ENCODE peak calls at places on chromosomes 6 and 20, in four cellular contexts. K is neuronal stem cell, E is suprapubic skin, Y is SJSA1. P is an unnamed sample. For H3K4me1, the result is how much of the 10 kb centered on the place peaks cover.

GRCh38 chr6:5028921-5029320 is 25.1 kb upstream of the RPP40 start:
- DNase-seq in K (no peak), E (no peak), Y (no peak), P (no peak)

GRCh38 chr6:10237284-10238043 is 177.4 kb downstream of the TFAP2A start:
- DNase-seq in K (no peak), E (no peak), Y (peak), P (no peak)

GRCh38 chr6:54135665-54136370 is 24.6 kb downstream of the MLIP start:
- DNase-seq in K (no peak), E (no peak), Y (no peak), P (no peak)

GRCh38 chr6:36840471-36841461 is 1.5 kb upstream of the CPNE5 start:
- DNase-seq in K (no peak), E (no peak), Y (no peak), P (no peak)

GRCh38 chr20:58709013-58709702 is 16.6 kb downstream of the NPEPL1 start:
- DNase-seq in K (no peak), E (peak), Y (peak), P (no peak)

GRCh38 chr6:71028236-71028876 is 71.5 kb upstream of the B3GAT2 start:
- DNase-seq in K (no peak), E (no peak), Y (no peak), P (no peak)

GRCh38 chr6:37104935-37105781 is 64.8 kb upstream of the PIM1 start:
- DNase-seq in K (no peak), E (no peak), Y (no peak), P (no peak)

GRCh38 chr6:122730775-122731386 is 48.6 kb upstream of the FABP7 start:
- DNase-seq in K (peak), E (no peak), Y (no peak), P (no peak)

GRCh38 chr20:36344517-36345132 is 38.5 kb downstream of the DLGAP4 start:
- DNase-seq in K (peak), E (no peak), Y (no peak), P (no peak)

GRCh38 chr6:56890683-56891429 is 64.1 kb upstream of the BEND6 start:
- DNase-seq in K (no peak), E (no peak), Y (peak), P (no peak)

GRCh38 chr6:146546440-146546839 is 2.8 kb downstream of the RAB32 start:
- DNase-seq in K (no peak), E (no peak), Y (no peak), P (no peak)

GRCh38 chr6:327538-328183 is 35.4 kb downstream of the DUSP22 start:
- DNase-seq in K (no peak), E (no peak), Y (no peak), P (no peak)

GRCh38 chr6:38262609-38263008 is 377.1 kb downstream of the BTBD9 start:
- DNase-seq in K (no peak), E (no peak), Y (no peak), P (no peak)
- H3K4me1 ChIP-seq in K (under half), E (under half), Y (half or more), P (under half)

GRCh38 chr6:8441452-8441851 is 6.1 kb upstream of the SLC35B3 start:
- DNase-seq in K (no peak), E (no peak), Y (no peak), P (no peak)
- H3K4me1 ChIP-seq in K (under half), E (under half), Y (under half), P (under half)

DNA sequence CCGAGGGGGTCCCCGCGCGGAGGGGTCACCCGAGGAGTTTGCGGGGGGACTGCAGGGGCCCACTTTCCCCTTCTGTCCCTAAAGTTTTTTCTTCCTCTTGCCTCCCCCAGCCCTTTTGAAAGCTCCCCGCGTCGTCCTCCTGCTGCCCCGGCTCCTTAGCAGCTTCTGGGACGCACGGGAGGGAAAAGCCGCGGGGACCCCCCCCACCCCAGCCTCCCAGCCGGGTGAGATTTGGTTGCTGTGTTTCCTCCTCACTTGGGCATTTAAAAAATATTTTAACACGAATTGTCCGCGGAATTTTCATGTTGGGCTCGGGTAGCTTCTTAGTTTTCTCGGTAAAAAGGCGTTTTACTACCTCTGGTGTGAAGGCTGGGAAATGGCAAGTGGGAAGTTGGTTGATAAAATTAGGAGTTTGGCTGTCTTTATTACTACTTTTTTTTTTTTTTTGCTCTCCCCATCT is 614 bp downstream of the NCOA3 start:
- DNase-seq in K (peak), E (no peak), Y (no peak), P (no peak)
- H3K4me1 ChIP-seq in K (under half), E (under half), Y (under half), P (under half)

DNA sequence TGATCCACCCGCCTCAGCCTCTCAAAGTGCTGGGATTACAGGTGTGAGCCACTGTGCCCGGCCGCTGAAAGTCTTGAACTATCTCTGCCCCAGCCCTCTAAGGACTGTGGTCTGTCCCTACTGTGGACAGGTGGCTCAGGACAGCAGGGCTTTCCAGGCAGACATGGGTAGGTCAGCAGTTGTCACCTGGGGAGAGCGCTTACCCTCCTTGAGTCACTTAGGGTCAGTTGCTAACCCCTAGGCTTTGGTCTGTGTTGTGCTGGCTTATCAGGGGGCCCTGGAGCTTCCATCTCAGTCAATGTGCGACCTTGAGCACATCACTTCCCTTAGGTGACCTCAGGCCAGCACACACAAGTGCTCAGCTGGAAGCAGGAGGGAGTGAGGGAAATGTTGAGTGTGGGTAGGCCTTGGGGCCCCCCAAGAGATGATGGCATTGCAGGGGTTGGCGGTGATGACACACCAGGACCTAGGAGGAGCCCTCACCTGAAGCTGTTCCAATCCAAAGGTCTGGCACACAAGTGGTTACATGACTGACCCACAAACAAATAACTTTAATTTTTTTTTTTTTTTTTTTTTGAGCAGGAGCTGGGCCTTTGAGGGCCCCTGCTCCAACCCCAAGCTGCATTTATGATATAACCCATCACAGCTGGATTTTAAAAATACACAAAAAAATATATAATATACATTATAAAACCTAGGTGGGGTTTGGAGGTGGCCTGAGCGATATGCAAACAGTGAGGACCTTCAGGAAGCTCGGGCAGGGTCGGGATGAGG is 5.1 kb downstream of the RPL10A start:
- DNase-seq in K (no peak), E (no peak), Y (no peak), P (no peak)
- H3K4me1 ChIP-seq in K (under half), E (under half), Y (under half), P (under half)

GRCh38 chr20:3902446-3902845 is 13.3 kb downstream of the PANK2 start:
- DNase-seq in K (no peak), E (no peak), Y (no peak), P (no peak)

GRCh38 chr20:3902041-3902440 is 12.9 kb downstream of the PANK2 start:
- DNase-seq in K (no peak), E (no peak), Y (no peak), P (no peak)

GRCh38 chr20:3901028-3901746 is 12.0 kb downstream of the PANK2 start:
- DNase-seq in K (no peak), E (no peak), Y (no peak), P (no peak)

GRCh38 chr20:3904857-3905256 is 15.7 kb downstream of the PANK2 start:
- DNase-seq in K (no peak), E (no peak), Y (no peak), P (no peak)

GRCh38 chr20:3904224-3904623 is 15.0 kb downstream of the PANK2 start:
- DNase-seq in K (no peak), E (no peak), Y (no peak), P (no peak)
- H3K4me1 ChIP-seq in K (under half), E (under half), Y (under half), P (half or more)